ENCODE peak calls at places on chromosomes 3 and 15, in six cellular contexts. V is H1, Y is GM12878, E is K562, B is GM12891, R is HepG2. H is an unnamed sample.

GRCh38 chr3:134665243-134665642 is 14.4 kb upstream of the KY start:
- DNase-seq in R (no peak), V (no peak), Y (no peak), E (no peak), B (no peak), H (no peak)

GRCh38 chr3:30342319-30343060 is 263.9 kb upstream of the TGFBR2 start:
- DNase-seq in B (no peak), V (no peak), R (peak; percentile 87), E (no peak), Y (no peak), H (no peak)

GRCh38 chr3:134640872-134641470 is 9.9 kb downstream of the KY start:
- DNase-seq in B (no peak), R (peak; percentile 26), E (peak; percentile 18), Y (no peak), V (peak; percentile 57), H (no peak)

GRCh38 chr3:11091088-11091590 is 63.2 kb upstream of the HRH1 start:
- DNase-seq in Y (no peak), R (no peak), V (no peak), B (no peak), E (no peak), H (no peak)

GRCh38 chr3:126488205-126488604 is 12.5 kb upstream of the ZXDC start:
- DNase-seq in V (no peak), B (no peak), Y (no peak), E (no peak), R (no peak), H (no peak)

GRCh38 chr3:64022451-64023186 is 675 bp downstream of the PSMD6 start:
- DNase-seq in V (no peak), E (no peak), R (no peak), B (peak; percentile 5), Y (no peak), H (no peak)

GRCh38 chr3:10357592-10358308 is 36.8 kb upstream of the SEC13 start:
- DNase-seq in R (no peak), B (no peak), Y (peak; percentile 15), E (no peak), V (no peak), H (no peak)

GRCh38 chr3:52047295-52047960 is 8.9 kb downstream of the DUSP7 start:
- DNase-seq in E (no peak), R (no peak), B (no peak), V (no peak), Y (no peak), H (no peak)

GRCh38 chr3:63617391-63617790 is 35.1 kb upstream of the SNTN start:
- DNase-seq in R (no peak), V (no peak), Y (no peak), B (no peak), E (no peak), H (no peak)

GRCh38 chr3:178476886-178477285 is 59.4 kb upstream of the KCNMB2 start:
- DNase-seq in Y (no peak), V (no peak), B (no peak), R (no peak), E (no peak), H (no peak)

GRCh38 chr3:106688463-106688862 is 688.8 kb upstream of the CCDC54 start:
- DNase-seq in E (no peak), Y (no peak), V (no peak), B (no peak), R (peak; percentile 47), H (no peak)

GRCh38 chr3:64049136-64049535 is 25.8 kb upstream of the PSMD6 start:
- DNase-seq in B (no peak), E (no peak), Y (no peak), R (no peak), V (no peak), H (no peak)

GRCh38 chr3:133998691-133999241 is 31.0 kb downstream of the SLCO2A1 start:
- DNase-seq in V (no peak), Y (no peak), B (no peak), R (no peak), E (no peak), H (no peak)

GRCh38 chr3:134326760-134327593 is 47.3 kb downstream of the AMOTL2 start:
- DNase-seq in R (peak; percentile 90), V (no peak), E (no peak), B (no peak), Y (no peak), H (no peak)

GRCh38 chr15:67690936-67691335 is 134.4 kb upstream of the SKOR1 start:
- DNase-seq in Y (no peak), E (no peak), R (peak; percentile 44), B (no peak), V (no peak), H (no peak)

GRCh38 chr3:117898722-117899121 is 1135.9 kb downstream of the IGSF11 start:
- DNase-seq in E (peak; percentile 1), Y (no peak), R (peak; percentile 14), B (no peak), V (no peak), H (no peak)

GRCh38 chr3:55189359-55189801 is 261.5 kb upstream of the LRTM1 start:
- DNase-seq in E (no peak), V (no peak), Y (no peak), R (no peak), B (no peak), H (no peak)

GRCh38 chr15:90860942-90861675 is 7.3 kb upstream of the FURIN start:
- DNase-seq in R (peak; percentile 94), B (no peak), V (no peak), E (no peak), Y (no peak), H (no peak)

GRCh38 chr3:166304509-166305063 is 467.4 kb upstream of the BCHE start:
- DNase-seq in Y (no peak), V (no peak), B (no peak), R (no peak), E (no peak), H (no peak)

GRCh38 chr3:11382146-11382545 is 109.9 kb downstream of the ATG7 start:
- DNase-seq in E (no peak), V (no peak), R (no peak), Y (no peak), B (no peak), H (no peak)

GRCh38 chr3:94285874-94286273 is 223.0 kb downstream of the NSUN3 start:
- DNase-seq in R (no peak), V (no peak), E (no peak), B (no peak), Y (no peak), H (no peak)

GRCh38 chr3:149374391-149374790 is 3.1 kb downstream of the TM4SF1 start:
- DNase-seq in R (no peak), Y (no peak), E (no peak), B (no peak), V (no peak), H (no peak)

GRCh38 chr3:36874351-36874874 is 70.4 kb downstream of the TRANK1 start:
- DNase-seq in B (no peak), R (no peak), V (peak; percentile 36), E (no peak), Y (no peak), H (no peak)

GRCh38 chr3:169383770-169384169 is 279.7 kb downstream of the MECOM start:
- DNase-seq in R (no peak), Y (no peak), V (no peak), B (no peak), E (no peak), H (no peak)

DNA sequence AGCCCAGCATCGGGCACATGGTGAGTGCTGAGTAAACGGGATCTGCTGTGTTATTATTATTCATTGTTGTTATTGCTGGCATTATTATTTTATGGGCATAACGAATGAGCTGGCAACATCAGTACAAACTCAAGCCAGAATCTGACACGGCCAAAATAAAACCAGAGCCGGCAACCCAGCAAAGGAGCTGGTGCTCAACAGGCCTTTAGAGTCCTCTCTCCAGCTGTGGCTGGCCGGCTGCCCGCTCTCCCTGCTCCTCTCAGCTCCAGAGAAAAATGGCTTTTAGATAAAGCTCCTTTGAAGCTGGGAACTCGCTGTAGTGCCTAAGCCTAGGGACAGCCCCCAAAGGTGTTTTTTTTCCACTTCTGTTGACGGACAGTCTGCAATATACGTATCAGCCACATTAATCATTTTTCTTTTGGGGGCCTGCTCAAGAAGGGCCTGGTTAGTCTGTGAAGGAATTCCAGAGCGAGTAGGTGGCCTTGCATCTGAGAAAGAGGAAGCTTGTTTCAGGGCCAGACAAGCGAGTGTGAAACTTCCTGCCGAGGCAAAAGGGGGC is 193.9 kb upstream of the UBE2E1 start:
- DNase-seq in Y (no peak), E (no peak), B (no peak), V (peak; percentile 44), R (no peak), H (no peak)
- TF ChIP-seq TAF1 in Y (no peak), E (no peak), B (no peak), V (no peak), R (no peak), H (no peak)

GRCh38 chr3:79016587-79017380 is 751.0 kb downstream of the ROBO1 start:
- DNase-seq in Y (no peak), B (no peak), R (no peak), V (no peak), E (no peak), H (no peak)

GRCh38 chr3:79015854-79016253 is 751.9 kb downstream of the ROBO1 start:
- DNase-seq in E (no peak), B (no peak), Y (no peak), R (no peak), V (no peak), H (no peak)

GRCh38 chr3:79012530-79012913 is 755.3 kb downstream of the ROBO1 start:
- DNase-seq in B (no peak), Y (no peak), V (no peak), E (no peak), R (no peak), H (no peak)

GRCh38 chr3:79012946-79013362 is 754.8 kb downstream of the ROBO1 start:
- DNase-seq in R (no peak), B (no peak), Y (no peak), E (no peak), V (no peak), H (no peak)

GRCh38 chr3:79011821-79012529 is 755.8 kb downstream of the ROBO1 start:
- DNase-seq in Y (no peak), V (no peak), B (no peak), R (no peak), E (no peak), H (no peak)
- TF ChIP-seq POLR2A in Y (no peak), V (no peak), B (no peak), R (no peak), E (no peak), H (no peak)

GRCh38 chr3:16614033-16615031 is 9.1 kb upstream of the DAZL start:
- DNase-seq in E (no peak), R (no peak), B (no peak), V (no peak), Y (no peak), H (no peak)

GRCh38 chr3:16608816-16609215 is 3.6 kb upstream of the DAZL start:
- DNase-seq in E (no peak), R (no peak), V (no peak), B (no peak), Y (no peak), H (no peak)

GRCh38 chr3:16606398-16606797 is 1.2 kb upstream of the DAZL start:
- DNase-seq in E (no peak), Y (no peak), V (no peak), R (no peak), B (no peak), H (no peak)

GRCh38 chr3:16605966-16606365 is 743 bp upstream of the DAZL start:
- DNase-seq in E (no peak), B (no peak), V (no peak), R (no peak), Y (no peak), H (no peak)

GRCh38 chr3:16609927-16610580 is 4.8 kb upstream of the DAZL start:
- DNase-seq in B (no peak), R (no peak), V (no peak), Y (no peak), E (no peak), H (no peak)
- TF ChIP-seq POLR2AphosphoS5 in B (no peak), R (no peak), V (no peak), Y (no peak), E (no peak), H (no peak)

GRCh38 chr3:138348107-138348949 is at the start of gene MRAS:
- DNase-seq in E (peak; percentile 68), Y (no peak), V (peak; percentile 85), R (peak; percentile 59), B (peak; percentile 32), H (no peak)
- TF ChIP-seq TAF1 in E (no peak), Y (no peak), V (peak; percentile 56), R (no peak), B (no peak), H (no peak)

H was measured in GM12892.